ENCODE peak calls at places on chromosome 9, in seven cellular contexts. T is HFFc6; G is left ventricle myocardium superior; X is left colon; W is hepatocyte; B is activated CD4-positive, CD25-positive, alpha-beta regulatory T cell; O is ACHN. H is an unnamed sample.

GRCh38 chr9:18911714-18912342 is 121.2 kb downstream of the SAXO1 start:
- DNase-seq in G (no peak), T (no peak), B (no peak), X (no peak), W (no peak), O (no peak), H (no peak)

GRCh38 chr9:121613009-121613766 is 38.2 kb upstream of the DAB2IP start:
- DNase-seq in G (no peak), X (no peak), W (no peak), B (no peak), O (no peak), T (no peak), H (peak; percentile 58)

GRCh38 chr9:124835026-124835501 is 18.2 kb upstream of the WDR38 start:
- DNase-seq in G (peak; percentile 93), X (peak; percentile 74), W (peak; percentile 92), T (peak; percentile 50), O (peak; percentile 66), B (no peak), H (peak; percentile 63)

GRCh38 chr9:14209399-14209990 is 104.4 kb downstream of the NFIB start:
- DNase-seq in G (no peak), X (no peak), T (no peak), O (no peak), W (no peak), B (no peak), H (peak; percentile 15)

GRCh38 chr9:3906437-3907213 is 380.8 kb upstream of the RFX3 start:
- DNase-seq in X (no peak), T (peak; percentile 87), B (no peak), W (peak; percentile 69), O (peak; percentile 79), G (no peak), H (peak; percentile 5)

GRCh38 chr9:10690546-10690945 is 77.7 kb upstream of the PTPRD start:
- DNase-seq in G (no peak), W (no peak), X (no peak), O (no peak), B (no peak), T (no peak), H (no peak)

GRCh38 chr9:124809741-124810500 is 33.0 kb downstream of the OLFML2A start:
- DNase-seq in W (no peak), O (no peak), X (no peak), G (no peak), B (no peak), T (no peak), H (no peak)

GRCh38 chr9:132673355-132673754 is 3.1 kb downstream of the GTF3C4 start:
- DNase-seq in W (peak; percentile 60), O (peak; percentile 42), X (no peak), B (no peak), G (no peak), T (peak; percentile 70), H (peak; percentile 77)

GRCh38 chr9:14271078-14271673 is 42.8 kb downstream of the NFIB start:
- DNase-seq in T (no peak), B (no peak), X (peak; percentile 28), O (no peak), G (peak; percentile 68), W (peak; percentile 77), H (no peak)

GRCh38 chr9:126411225-126411947 is 84.8 kb downstream of the MVB12B start:
- DNase-seq in W (no peak), T (no peak), G (no peak), O (no peak), X (no peak), B (no peak), H (peak; percentile 37)